ENCODE peak calls at places on chromosome 4, in four cellular contexts. One of them, this sample, is unnamed.

GRCh38 chr4:106092361-106093040 is 197.2 kb downstream of the NPNT start:
- DNase-seq in activated CD4-positive, alpha-beta T cell treated with anti-CD3 and anti-CD28 coated beads, Interleukin-2, amount 50 U/mL, for 1 hour: no peak
- DNase-seq in stimulated activated CD4-positive, alpha-beta T cell treated with anti-CD3 and anti-CD28 coated beads, Interleukin-12 subunit alpha, Interleukin-12 subunit beta, amount 100 ng/mL, for 4 hours: no peak
- DNase-seq in stimulated activated CD8-positive, alpha-beta memory T cell treated with anti-CD3 and anti-CD28 coated beads, Interleukin-15, amount 100 ng/mL, for 4 hours: no peak
- DNase-seq in this sample: no peak

GRCh38 chr4:24810016-24810415 is 14.6 kb downstream of the SOD3 start:
- DNase-seq in stimulated activated CD4-positive, alpha-beta T cell treated with anti-CD3 and anti-CD28 coated beads, Interleukin-12 subunit alpha, Interleukin-12 subunit beta, amount 100 ng/mL, for 4 hours: no peak
- DNase-seq in stimulated activated CD8-positive, alpha-beta memory T cell treated with anti-CD3 and anti-CD28 coated beads, Interleukin-15, amount 100 ng/mL, for 4 hours: no peak
- DNase-seq in activated CD4-positive, alpha-beta T cell treated with anti-CD3 and anti-CD28 coated beads, Interleukin-2, amount 50 U/mL, for 1 hour: no peak
- DNase-seq in this sample: no peak

GRCh38 chr4:32207456-32207855 is 1487.3 kb downstream of the PCDH7 start:
- DNase-seq in stimulated activated CD8-positive, alpha-beta memory T cell treated with anti-CD3 and anti-CD28 coated beads, Interleukin-15, amount 100 ng/mL, for 4 hours: no peak
- DNase-seq in activated CD4-positive, alpha-beta T cell treated with anti-CD3 and anti-CD28 coated beads, Interleukin-2, amount 50 U/mL, for 1 hour: no peak
- DNase-seq in stimulated activated CD4-positive, alpha-beta T cell treated with anti-CD3 and anti-CD28 coated beads, Interleukin-12 subunit alpha, Interleukin-12 subunit beta, amount 100 ng/mL, for 4 hours: no peak
- DNase-seq in this sample: no peak

GRCh38 chr4:122012735-122013134 is 60.9 kb upstream of the TRPC3 start:
- DNase-seq in activated CD4-positive, alpha-beta T cell treated with anti-CD3 and anti-CD28 coated beads, Interleukin-2, amount 50 U/mL, for 1 hour: no peak
- DNase-seq in stimulated activated CD4-positive, alpha-beta T cell treated with anti-CD3 and anti-CD28 coated beads, Interleukin-12 subunit alpha, Interleukin-12 subunit beta, amount 100 ng/mL, for 4 hours: no peak
- DNase-seq in stimulated activated CD8-positive, alpha-beta memory T cell treated with anti-CD3 and anti-CD28 coated beads, Interleukin-15, amount 100 ng/mL, for 4 hours: no peak
- DNase-seq in this sample: no peak

GRCh38 chr4:6250235-6250983 is 19.2 kb upstream of the WFS1 start:
- DNase-seq in activated CD4-positive, alpha-beta T cell treated with anti-CD3 and anti-CD28 coated beads, Interleukin-2, amount 50 U/mL, for 1 hour: no peak
- DNase-seq in stimulated activated CD4-positive, alpha-beta T cell treated with anti-CD3 and anti-CD28 coated beads, Interleukin-12 subunit alpha, Interleukin-12 subunit beta, amount 100 ng/mL, for 4 hours: no peak
- DNase-seq in stimulated activated CD8-positive, alpha-beta memory T cell treated with anti-CD3 and anti-CD28 coated beads, Interleukin-15, amount 100 ng/mL, for 4 hours: no peak
- DNase-seq in this sample: peak

GRCh38 chr4:16745887-16746286 is 152.6 kb downstream of the LDB2 start:
- DNase-seq in stimulated activated CD8-positive, alpha-beta memory T cell treated with anti-CD3 and anti-CD28 coated beads, Interleukin-15, amount 100 ng/mL, for 4 hours: no peak
- DNase-seq in stimulated activated CD4-positive, alpha-beta T cell treated with anti-CD3 and anti-CD28 coated beads, Interleukin-12 subunit alpha, Interleukin-12 subunit beta, amount 100 ng/mL, for 4 hours: no peak
- DNase-seq in activated CD4-positive, alpha-beta T cell treated with anti-CD3 and anti-CD28 coated beads, Interleukin-2, amount 50 U/mL, for 1 hour: no peak
- DNase-seq in this sample: no peak

GRCh38 chr4:119693127-119693526 is 64.5 kb upstream of the PDE5A start:
- DNase-seq in stimulated activated CD4-positive, alpha-beta T cell treated with anti-CD3 and anti-CD28 coated beads, Interleukin-12 subunit alpha, Interleukin-12 subunit beta, amount 100 ng/mL, for 4 hours: no peak
- DNase-seq in stimulated activated CD8-positive, alpha-beta memory T cell treated with anti-CD3 and anti-CD28 coated beads, Interleukin-15, amount 100 ng/mL, for 4 hours: no peak
- DNase-seq in activated CD4-positive, alpha-beta T cell treated with anti-CD3 and anti-CD28 coated beads, Interleukin-2, amount 50 U/mL, for 1 hour: no peak
- DNase-seq in this sample: no peak

GRCh38 chr4:47193179-47193578 is 161.8 kb downstream of the GABRB1 start:
- DNase-seq in stimulated activated CD4-positive, alpha-beta T cell treated with anti-CD3 and anti-CD28 coated beads, Interleukin-12 subunit alpha, Interleukin-12 subunit beta, amount 100 ng/mL, for 4 hours: no peak
- DNase-seq in stimulated activated CD8-positive, alpha-beta memory T cell treated with anti-CD3 and anti-CD28 coated beads, Interleukin-15, amount 100 ng/mL, for 4 hours: no peak
- DNase-seq in activated CD4-positive, alpha-beta T cell treated with anti-CD3 and anti-CD28 coated beads, Interleukin-2, amount 50 U/mL, for 1 hour: no peak
- DNase-seq in this sample: no peak

GRCh38 chr4:33411182-33411581 is 2691.0 kb downstream of the PCDH7 start:
- DNase-seq in stimulated activated CD4-positive, alpha-beta T cell treated with anti-CD3 and anti-CD28 coated beads, Interleukin-12 subunit alpha, Interleukin-12 subunit beta, amount 100 ng/mL, for 4 hours: no peak
- DNase-seq in stimulated activated CD8-positive, alpha-beta memory T cell treated with anti-CD3 and anti-CD28 coated beads, Interleukin-15, amount 100 ng/mL, for 4 hours: no peak
- DNase-seq in activated CD4-positive, alpha-beta T cell treated with anti-CD3 and anti-CD28 coated beads, Interleukin-2, amount 50 U/mL, for 1 hour: no peak
- DNase-seq in this sample: no peak

This sample was measured in NCI-H69.